ENCODE peak calls at places on chromosomes 6 and 20, in four cellular contexts. P, R, C and L are unnamed samples. For H3K9me3, the result is how much of the 10 kb centered on the place peaks cover.

GRCh38 chr20:41175727-41176330 is 38.5 kb downstream of the PLCG1 start:
- DNase-seq in P (no peak), R (no peak), C (no peak), L (no peak)

GRCh38 chr20:37956099-37956498 is 53.2 kb downstream of the VSTM2L start:
- DNase-seq in P (peak), R (no peak), C (no peak), L (no peak)

GRCh38 chr6:23175391-23175790 is 606.0 kb downstream of the HDGFL1 start:
- DNase-seq in P (no peak), R (no peak), C (no peak), L (no peak)

GRCh38 chr6:14739830-14740229 is 506.0 kb upstream of the JARID2 start:
- DNase-seq in P (no peak), R (no peak), C (no peak), L (no peak)

GRCh38 chr6:137175157-137175889 is 1.9 kb upstream of the IL22RA2 start:
- DNase-seq in P (no peak), R (no peak), C (no peak), L (no peak)

GRCh38 chr6:34506718-34507117 is 40.8 kb downstream of the PACSIN1 start:
- DNase-seq in P (no peak), R (no peak), C (no peak), L (no peak)

GRCh38 chr6:13527669-13528051 is 40.3 kb upstream of the GFOD1 start:
- DNase-seq in P (no peak), R (no peak), C (no peak), L (no peak)

GRCh38 chr20:1397710-1398109 is 4.9 kb upstream of the FKBP1A start:
- DNase-seq in P (no peak), R (no peak), C (no peak), L (no peak)

GRCh38 chr20:45254867-45255266 is 503 bp upstream of the SLPI start:
- DNase-seq in P (peak), R (no peak), C (no peak), L (no peak)

GRCh38 chr6:1395496-1395895 is 6.1 kb downstream of the FOXF2 start:
- DNase-seq in P (no peak), R (no peak), C (no peak), L (no peak)

GRCh38 chr6:7232351-7232750 is 80.6 kb downstream of the SSR1 start:
- DNase-seq in P (no peak), R (no peak), C (no peak), L (no peak)

GRCh38 chr6:43608310-43608763 is 20.7 kb downstream of the GTPBP2 start:
- DNase-seq in P (peak), R (peak), C (peak), L (peak)

GRCh38 chr6:27617046-27617687 is 144.3 kb upstream of the ZNF184 start:
- DNase-seq in P (peak), R (no peak), C (peak), L (no peak)

GRCh38 chr6:109690373-109690739 is 646 bp downstream of the AK9 start:
- DNase-seq in P (peak), R (peak), C (peak), L (peak)

GRCh38 chr20:31833130-31833930 is 12.1 kb downstream of the FOXS1 start:
- DNase-seq in P (peak), R (peak), C (peak), L (peak)

GRCh38 chr6:151807513-151808330 is at the start of gene ESR1:
- DNase-seq in P (peak), R (peak), C (peak), L (no peak)

GRCh38 chr6:72553531-72554202 is 68.2 kb upstream of the KCNQ5 start:
- DNase-seq in P (peak), R (no peak), C (peak), L (no peak)

GRCh38 chr6:63598001-63598250 is 25.6 kb downstream of the LOC128125822 start:
- DNase-seq in P (no peak), R (peak), C (no peak), L (no peak)

GRCh38 chr20:63802469-63803240 is 28.4 kb downstream of the ZBTB46 start:
- DNase-seq in P (no peak), R (no peak), C (no peak), L (no peak)

GRCh38 chr6:89242574-89243330 is 25.6 kb upstream of the GABRR1 start:
- DNase-seq in P (peak), R (no peak), C (peak), L (no peak)

GRCh38 chr20:64180673-64181072 is 16.4 kb downstream of the MYT1 start:
- DNase-seq in P (no peak), R (no peak), C (no peak), L (peak)

GRCh38 chr6:47646689-47647088 is 51.7 kb upstream of the ADGRF4 start:
- DNase-seq in P (peak), R (no peak), C (no peak), L (no peak)
- H3K9me3 ChIP-seq in P (under half), R (under half), C (under half), L (under half)

GRCh38 chr20:36866681-36867485 is 9.1 kb upstream of the TLDC2 start:
- DNase-seq in P (no peak), R (peak), C (no peak), L (no peak)
- H3K4me3 ChIP-seq in P (no peak), R (no peak), C (no peak), L (no peak)

GRCh38 chr20:61082700-61083099 is 169.4 kb upstream of the CDH4 start:
- DNase-seq in P (no peak), R (no peak), C (no peak), L (no peak)
- H3K9me3 ChIP-seq in P (under half), R (under half), C (under half), L (under half)

GRCh38 chr6:10413850-10414765 is 766 bp downstream of the TFAP2A start:
- DNase-seq in P (peak), R (no peak), C (no peak), L (no peak)
- H3K4me3 ChIP-seq in P (peak), R (no peak), C (no peak), L (peak)

GRCh38 chr6:38525888-38526287 is 113.8 kb downstream of the BTBD9 start:
- DNase-seq in P (no peak), R (no peak), C (no peak), L (no peak)

GRCh38 chr6:38531134-38531533 is 108.6 kb downstream of the BTBD9 start:
- DNase-seq in P (no peak), R (no peak), C (no peak), L (no peak)

GRCh38 chr6:38524436-38525145 is 115.1 kb downstream of the BTBD9 start:
- DNase-seq in P (peak), R (no peak), C (no peak), L (no peak)

GRCh38 chr6:38528196-38528965 is 111.3 kb downstream of the BTBD9 start:
- DNase-seq in P (no peak), R (no peak), C (no peak), L (no peak)

GRCh38 chr6:38527371-38527770 is 112.4 kb downstream of the BTBD9 start:
- DNase-seq in P (no peak), R (no peak), C (no peak), L (no peak)
- H3K9me3 ChIP-seq in P (under half), R (under half), C (under half), L (under half)

DNA sequence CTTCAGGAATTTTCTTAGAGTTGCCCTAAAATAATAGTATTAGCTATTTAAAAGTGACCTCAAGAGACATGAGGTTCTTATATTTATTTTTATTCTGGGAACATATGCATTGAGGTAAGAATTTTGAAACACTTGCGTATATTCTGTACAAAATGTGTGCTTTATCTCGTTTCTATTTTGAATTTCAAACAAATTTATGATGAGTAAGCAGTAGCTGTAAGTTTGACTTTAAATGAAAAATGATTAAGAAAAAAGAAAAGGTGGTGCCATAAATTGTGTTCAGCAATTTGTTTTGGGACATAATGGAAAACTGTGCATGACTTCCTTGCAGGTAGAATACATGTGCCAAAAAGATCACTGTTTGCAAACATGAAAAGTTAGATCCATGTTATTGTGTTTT is 433.1 kb upstream of the PLCB4 start:
- DNase-seq in P (no peak), R (no peak), C (no peak), L (no peak)
- H3K4me3 ChIP-seq in P (no peak), R (no peak), C (no peak), L (no peak)

DNA sequence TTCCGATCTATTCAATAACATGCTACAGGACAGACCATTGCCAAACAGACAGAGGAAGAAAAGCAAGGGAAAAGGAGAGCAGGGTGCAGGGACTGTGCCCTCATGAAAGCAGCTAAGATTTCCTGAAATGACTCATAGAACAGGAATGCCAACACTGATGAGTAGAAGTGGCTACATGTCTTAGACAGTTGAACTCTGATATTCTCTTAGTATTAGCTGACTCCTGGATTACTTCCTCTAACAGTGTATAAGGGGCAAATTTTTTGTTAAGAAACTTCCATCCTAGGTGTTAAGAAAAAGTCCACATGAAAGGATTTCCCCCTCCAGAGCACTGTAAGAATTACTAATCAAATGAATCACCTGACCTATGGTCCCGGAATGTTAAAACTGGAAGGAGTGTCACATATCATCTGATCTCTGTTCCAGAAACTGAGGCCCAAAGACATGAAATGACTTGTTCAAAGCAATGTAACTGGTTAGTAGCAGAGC is 224.9 kb downstream of the IBTK start:
- DNase-seq in P (peak), R (peak), C (peak), L (no peak)
- H3K9me3 ChIP-seq in P (under half), R (under half), C (under half), L (under half)